ENCODE peak calls at places on chromosomes 11 and 22, in four cellular contexts. S, G, W and B are unnamed samples. For H3K4me1, the result is how much of the 10 kb centered on the place peaks cover.

GRCh38 chr22:20244744-20245576 is 23.2 kb downstream of the RTN4R start:
- DNase-seq in S (no peak), G (no peak), W (no peak), B (peak)

GRCh38 chr11:117828641-117829368 is 4.3 kb upstream of the FXYD2 start:
- DNase-seq in S (peak), G (no peak), W (peak), B (peak)

GRCh38 chr11:20980736-20981135 is 311.4 kb downstream of the NELL1 start:
- DNase-seq in S (no peak), G (no peak), W (no peak), B (no peak)

GRCh38 chr22:39135092-39135896 is 17.2 kb downstream of the CBX7 start:
- DNase-seq in S (peak), G (no peak), W (no peak), B (peak)

GRCh38 chr11:19714093-19714386 is 1.4 kb downstream of the NAV2 start:
- DNase-seq in S (peak), G (no peak), W (no peak), B (no peak)

GRCh38 chr11:95322546-95322945 is 91.5 kb upstream of the SESN3 start:
- DNase-seq in S (peak), G (no peak), W (no peak), B (no peak)

GRCh38 chr11:72561856-72562255 is 112.4 kb downstream of the PDE2A start:
- DNase-seq in S (no peak), G (no peak), W (no peak), B (no peak)

GRCh38 chr11:57460756-57461749 is 725 bp downstream of the RTN4RL2 start:
- DNase-seq in S (no peak), G (peak), W (no peak), B (no peak)

GRCh38 chr11:70429428-70429705 is 31.0 kb downstream of the CTTN start:
- DNase-seq in S (no peak), G (no peak), W (no peak), B (no peak)

GRCh38 chr22:37082251-37082650 is 27.3 kb downstream of the TMPRSS6 start:
- DNase-seq in S (no peak), G (no peak), W (no peak), B (no peak)

GRCh38 chr11:37451903-37452302 is 853.9 kb upstream of the RAG2 start:
- DNase-seq in S (no peak), G (no peak), W (no peak), B (no peak)

GRCh38 chr11:81192516-81192915 is 1541.1 kb downstream of the FAM181B start:
- DNase-seq in S (no peak), G (no peak), W (no peak), B (no peak)

GRCh38 chr22:24412274-24412673 is 15.1 kb upstream of the ADORA2A start:
- DNase-seq in S (no peak), G (no peak), W (peak), B (no peak)

GRCh38 chr11:58745705-58746364 is 14.1 kb upstream of the GLYAT start:
- DNase-seq in S (no peak), G (no peak), W (no peak), B (no peak)

GRCh38 chr22:50074551-50075042 is 10.6 kb downstream of the MLC1 start:
- DNase-seq in S (peak), G (peak), W (no peak), B (no peak)

GRCh38 chr11:43119275-43119970 is 192.4 kb upstream of the API5 start:
- DNase-seq in S (no peak), G (no peak), W (no peak), B (no peak)
- TF ChIP-seq CTCF in S (no peak), G (no peak), W (no peak), B (peak)

GRCh38 chr11:44566952-44567875 is 1.8 kb downstream of the CD82 start:
- DNase-seq in S (no peak), G (no peak), W (no peak), B (no peak)
- H3K4me3 ChIP-seq in S (no peak), G (no peak), W (peak), B (no peak)

DNA sequence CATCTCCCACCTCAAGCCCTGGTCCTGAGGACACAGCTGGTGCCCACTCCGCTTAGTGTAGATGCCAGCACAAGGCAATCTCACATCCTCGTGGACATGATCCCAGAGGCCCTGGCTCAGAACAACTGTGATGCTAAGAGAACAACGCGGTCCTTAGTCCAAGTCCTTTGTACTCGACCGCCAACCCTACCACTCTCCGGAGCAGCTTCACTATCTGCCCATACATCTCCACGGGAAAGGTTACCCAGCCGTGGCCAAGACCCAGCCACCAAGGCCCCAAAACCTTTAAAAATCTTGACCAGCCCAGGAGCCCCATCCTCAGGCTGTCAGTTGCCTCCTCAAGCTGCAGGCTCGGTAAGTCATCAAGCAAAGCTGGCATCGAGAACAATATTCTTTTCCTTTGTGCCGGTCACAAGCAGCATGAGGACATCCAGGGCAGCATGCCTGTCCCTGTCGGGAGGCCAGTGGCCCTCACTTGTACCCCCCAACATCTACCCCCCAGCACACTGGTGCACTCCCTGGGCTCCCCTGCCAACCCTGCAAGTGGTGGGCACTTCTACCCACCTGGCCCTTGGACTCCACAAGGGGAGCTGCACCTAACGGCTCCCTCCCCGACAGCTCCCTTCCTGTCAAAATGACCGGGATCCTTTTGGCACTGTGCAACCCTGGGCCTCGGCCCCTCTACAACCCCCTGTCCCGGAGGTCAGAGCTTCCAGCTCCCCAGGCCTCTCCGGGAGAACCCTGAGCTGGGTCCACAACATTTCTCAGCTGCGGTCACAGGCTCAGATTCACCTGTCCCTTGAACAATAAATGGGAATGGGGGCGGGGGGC is 2.5 kb downstream of the OSBPL5 start:
- DNase-seq in S (no peak), G (peak), W (peak), B (peak)
- H3K4me1 ChIP-seq in S (under half), G (under half), W (under half), B (under half)

DNA sequence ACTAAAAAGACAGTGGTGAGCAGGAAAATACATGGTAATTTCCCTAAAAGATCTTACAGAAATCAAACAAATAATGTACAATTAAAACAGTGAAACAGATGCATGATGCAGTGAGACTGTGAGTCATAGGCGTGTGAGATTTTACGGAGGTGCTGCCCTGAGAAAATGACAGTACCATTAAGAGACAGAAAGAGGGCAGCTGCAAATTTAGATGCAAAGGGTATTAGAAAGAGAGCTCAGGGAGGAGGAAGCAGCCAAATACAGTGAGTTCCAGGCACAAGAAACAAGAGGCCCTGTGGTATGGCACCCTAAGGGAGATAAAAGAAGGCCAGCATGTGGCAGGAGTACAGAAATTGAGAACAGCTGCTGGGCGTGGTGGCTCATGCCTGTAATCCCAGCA is 88.5 kb upstream of the FIBIN start:
- DNase-seq in S (peak), G (no peak), W (no peak), B (no peak)
- TF ChIP-seq CTCF in S (no peak), G (no peak), W (no peak), B (no peak)

DNA sequence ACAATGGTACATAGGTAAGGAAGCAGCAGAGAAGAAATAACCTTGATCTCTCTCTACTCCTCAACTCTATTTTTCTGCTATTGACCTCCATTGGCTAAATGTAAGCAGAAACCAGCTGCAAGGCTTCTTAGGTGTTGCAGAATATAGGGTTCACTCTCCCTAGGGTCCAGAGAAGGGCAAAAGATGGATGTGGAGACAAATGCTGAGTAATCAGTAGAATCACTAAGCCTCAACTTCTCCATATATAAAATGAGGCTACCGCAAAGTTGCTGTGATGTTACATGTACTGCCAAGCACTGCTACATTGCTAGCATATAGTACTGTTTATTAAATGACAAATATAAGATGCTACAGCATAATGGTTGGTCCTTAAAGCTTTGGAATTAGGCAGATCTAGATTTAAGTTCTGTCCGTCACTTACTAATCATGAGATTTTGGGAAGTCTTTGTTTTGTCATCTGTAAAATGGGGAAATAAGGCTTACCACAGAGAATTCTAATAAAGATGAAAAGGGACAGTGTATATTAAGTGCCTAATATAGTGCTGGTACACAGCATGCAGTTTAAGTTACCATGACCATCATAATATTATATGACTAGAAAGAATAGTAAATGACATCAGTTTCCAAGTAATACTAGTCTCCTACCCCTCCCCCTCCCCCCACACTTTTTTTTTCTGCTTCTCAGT is 120.8 kb downstream of the PDE3B start:
- DNase-seq in S (peak), G (no peak), W (no peak), B (no peak)
- H3K4me3 ChIP-seq in S (no peak), G (no peak), W (no peak), B (no peak)

DNA sequence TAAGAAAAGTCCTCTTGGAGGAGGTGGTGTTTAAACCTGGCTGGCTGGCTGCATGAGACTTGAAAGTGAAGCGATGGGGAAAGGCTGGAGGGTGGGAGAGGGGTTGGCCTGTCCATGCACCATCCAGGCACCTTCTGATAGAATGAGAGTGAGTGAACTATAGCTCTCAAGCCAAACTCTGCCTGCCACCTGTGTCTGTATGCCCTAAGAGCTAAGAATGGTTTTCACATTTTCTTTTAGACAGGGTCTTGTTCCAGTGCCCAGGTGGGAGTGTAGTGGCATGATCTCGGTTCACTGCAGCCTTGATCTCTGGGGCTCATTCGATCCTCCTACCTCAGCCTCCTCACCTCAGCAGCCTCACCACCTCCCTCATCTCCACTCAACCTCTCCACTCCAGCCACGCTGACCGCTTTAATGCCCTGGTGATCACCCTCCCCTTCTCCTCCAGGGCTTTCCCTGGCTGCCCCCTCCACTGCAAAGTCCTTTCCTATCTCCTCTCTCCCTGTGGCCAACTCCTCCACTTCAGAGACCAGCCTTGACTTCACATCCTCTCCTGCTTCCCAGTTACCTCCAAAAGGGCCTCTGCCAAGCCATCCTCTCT is 38.3 kb upstream of the DKK3 start:
- DNase-seq in S (no peak), G (no peak), W (no peak), B (no peak)
- H3K4me1 ChIP-seq in S (under half), G (under half), W (under half), B (under half)

DNA sequence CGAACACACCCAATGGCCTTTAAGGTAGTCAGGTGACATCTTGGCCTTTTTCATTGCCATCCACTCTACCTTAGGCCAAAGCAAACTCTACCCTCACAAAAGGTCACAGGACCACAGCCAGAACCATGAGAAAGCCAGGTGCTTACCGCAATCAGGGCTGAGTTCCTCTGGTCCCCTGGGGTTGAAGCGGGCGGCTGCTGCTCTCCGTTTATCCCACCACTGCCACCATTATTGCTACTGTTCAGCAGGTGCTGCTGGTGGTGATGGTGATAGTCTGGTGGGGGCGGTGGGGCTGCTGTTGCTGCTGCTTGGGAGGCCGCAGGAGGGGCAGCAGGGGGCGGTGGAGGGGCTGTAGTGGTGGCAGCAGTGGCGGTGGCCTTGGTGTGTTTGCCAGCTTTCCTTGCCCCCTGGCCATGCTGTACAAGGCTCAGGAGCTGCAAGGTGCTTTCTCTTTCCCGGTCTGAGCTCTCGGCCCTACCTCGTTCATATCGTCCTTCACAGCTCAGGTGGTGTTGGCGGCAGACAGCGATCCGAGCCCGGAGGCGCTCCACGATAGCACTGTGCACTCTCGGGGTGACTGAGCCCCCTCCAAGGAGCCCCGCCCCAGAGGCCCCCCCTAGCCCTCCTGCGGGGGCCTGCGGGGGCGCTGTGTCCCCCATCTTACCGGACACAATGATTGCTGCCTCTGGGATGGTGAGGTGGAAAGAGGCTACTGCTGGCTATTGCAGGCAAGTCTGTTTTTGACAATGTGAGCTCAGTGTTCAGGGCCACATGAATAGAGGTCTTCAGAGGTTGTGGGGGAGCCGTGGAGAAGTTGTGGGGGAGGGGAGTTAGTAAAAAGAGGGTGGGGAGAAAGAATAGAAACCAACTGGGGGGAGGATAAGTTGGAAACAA is 1.5 kb downstream of the MAML2 start:
- DNase-seq in S (peak), G (peak), W (peak), B (peak)
- TF ChIP-seq CTCF in S (peak), G (peak), W (peak), B (peak)

DNA sequence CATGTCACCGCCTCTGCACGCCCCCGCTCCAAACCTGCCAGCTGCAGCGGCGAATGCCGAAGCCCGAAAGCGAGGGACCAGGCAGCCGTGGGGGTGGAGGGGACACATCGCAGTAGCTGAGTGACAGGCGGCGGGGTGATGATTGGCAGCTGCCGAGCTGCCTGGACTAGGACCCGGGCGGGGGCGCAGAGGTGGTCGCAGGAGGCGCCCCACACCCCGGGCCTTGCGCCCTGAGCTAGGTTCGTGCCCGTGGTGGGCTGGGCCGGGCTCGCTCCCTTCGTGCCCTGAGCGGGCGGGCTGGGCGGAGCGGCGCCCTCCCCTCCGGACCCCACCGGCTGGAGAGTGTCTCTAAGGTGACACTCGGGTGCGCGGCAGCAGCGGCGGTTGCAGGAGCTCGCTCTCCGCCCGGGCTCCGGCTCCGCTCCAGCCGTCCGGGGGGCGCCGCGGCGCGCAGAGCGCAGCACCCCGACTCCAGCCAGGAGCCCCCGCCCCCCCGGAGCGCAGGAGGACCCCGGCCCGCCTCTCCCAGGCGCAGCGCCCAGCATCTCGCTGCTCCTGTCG is 14.6 kb upstream of the DGKZ start:
- DNase-seq in S (no peak), G (no peak), W (no peak), B (no peak)
- H3K4me3 ChIP-seq in S (peak), G (peak), W (peak), B (peak)